ENCODE peak calls at places on chromosome 21, in six cellular contexts. U, G, A, J, I and B are unnamed samples.

GRCh38 chr21:34027727-34028461 is 45.5 kb upstream of the MRPS6 start:
- DNase-seq in J (no peak), A (no peak), I (no peak), G (no peak), U (no peak), B (no peak)

GRCh38 chr21:42039470-42039901 is 29.3 kb upstream of the ZBTB21 start:
- DNase-seq in I (no peak), G (no peak), A (peak; percentile 53), U (no peak), J (no peak), B (no peak)

GRCh38 chr21:28867401-28867800 is 125.3 kb downstream of the LTN1 start:
- DNase-seq in U (no peak), J (no peak), A (no peak), G (no peak), I (no peak), B (no peak)

GRCh38 chr21:45379901-45380330 is 25.0 kb upstream of the COL18A1 start:
- DNase-seq in U (no peak), A (no peak), I (no peak), J (no peak), G (no peak), B (no peak)

GRCh38 chr21:45072166-45072962 is 2.0 kb upstream of the ADARB1 start:
- DNase-seq in I (no peak), J (peak; percentile 54), G (no peak), A (no peak), U (no peak), B (no peak)

GRCh38 chr21:33046455-33046854 is 20.7 kb downstream of the OLIG2 start:
- DNase-seq in I (no peak), J (peak; percentile 51), G (no peak), U (no peak), A (no peak), B (no peak)

GRCh38 chr21:37367758-37368535 is 1.4 kb downstream of the DYRK1A start:
- DNase-seq in A (peak; percentile 36), J (peak; percentile 55), U (no peak), I (peak; percentile 21), G (peak; percentile 21), B (no peak)

GRCh38 chr21:42652527-42653491 is 612 bp upstream of the PDE9A start:
- DNase-seq in G (no peak), J (peak; percentile 89), I (no peak), U (peak; percentile 11), A (peak; percentile 58), B (peak; percentile 57)

GRCh38 chr21:29825936-29826335 is 113.9 kb downstream of the GRIK1 start:
- DNase-seq in U (no peak), G (no peak), I (no peak), J (no peak), A (no peak), B (no peak)

GRCh38 chr21:22200378-22201092 is 1202.3 kb downstream of the NCAM2 start:
- DNase-seq in A (no peak), G (no peak), J (no peak), U (no peak), I (no peak), B (peak; percentile 90)

GRCh38 chr21:20811702-20812101 is 186.5 kb upstream of the NCAM2 start:
- DNase-seq in J (no peak), U (no peak), A (no peak), G (no peak), I (no peak), B (no peak)

GRCh38 chr21:43600642-43601397 is 58.5 kb downstream of the HSF2BP start:
- DNase-seq in G (no peak), U (no peak), A (no peak), J (no peak), I (no peak), B (no peak)

GRCh38 chr21:38908537-38908936 is 102.8 kb downstream of the ETS2 start:
- DNase-seq in I (no peak), A (no peak), U (no peak), G (no peak), J (no peak), B (no peak)

GRCh38 chr21:46095814-46096595 is 1.9 kb upstream of the COL6A2 start:
- DNase-seq in A (no peak), I (no peak), U (no peak), J (peak; percentile 29), G (no peak), B (no peak)

GRCh38 chr21:45325206-45326168 is 37.8 kb upstream of the POFUT2 start:
- DNase-seq in G (no peak), I (no peak), U (no peak), J (peak; percentile 69), A (no peak), B (no peak)

GRCh38 chr21:38440746-38441145 is 57.5 kb downstream of the ERG start:
- DNase-seq in U (no peak), J (peak; percentile 37), I (no peak), A (no peak), G (no peak), B (no peak)

GRCh38 chr21:43871487-43871886 is 6.5 kb downstream of the AGPAT3 start:
- DNase-seq in U (no peak), J (no peak), I (no peak), A (no peak), G (no peak), B (no peak)

GRCh38 chr21:46203203-46203600 is 18.9 kb upstream of the SPATC1L start:
- DNase-seq in A (no peak), I (no peak), J (no peak), G (no peak), U (no peak), B (no peak)

GRCh38 chr21:23887709-23888303 is 1719.5 kb downstream of the MRPL39 start:
- DNase-seq in A (no peak), U (peak; percentile 35), G (peak; percentile 6), I (no peak), J (no peak), B (no peak)

GRCh38 chr21:43768868-43769167 is 7.3 kb downstream of the CSTB start:
- DNase-seq in U (no peak), I (no peak), A (no peak), G (no peak), J (peak; percentile 60), B (no peak)

GRCh38 chr21:27704567-27705166 is 737.8 kb upstream of the ADAMTS5 start:
- DNase-seq in A (no peak), I (no peak), J (no peak), G (no peak), U (no peak), B (no peak)

GRCh38 chr21:31911138-31911907 is 38.5 kb downstream of the HUNK start:
- DNase-seq in J (no peak), G (no peak), A (no peak), U (no peak), I (no peak), B (no peak)

GRCh38 chr21:44969965-44970755 is 30.3 kb downstream of the SLX9 start:
- DNase-seq in J (no peak), U (no peak), I (no peak), G (no peak), A (no peak), B (no peak)

GRCh38 chr21:35394634-35395369 is 345.7 kb upstream of the RUNX1 start:
- DNase-seq in I (no peak), U (no peak), G (no peak), A (no peak), J (no peak), B (no peak)

GRCh38 chr21:40466893-40467483 is 380.0 kb downstream of the DSCAM start:
- DNase-seq in G (no peak), I (no peak), J (peak; percentile 16), U (peak; percentile 33), A (no peak), B (peak; percentile 3)

GRCh38 chr21:37903396-37903795 is 12.9 kb downstream of the KCNJ6 start:
- DNase-seq in I (no peak), U (no peak), A (no peak), J (no peak), G (no peak), B (no peak)

GRCh38 chr21:31656199-31657095 is 3.0 kb upstream of the SOD1 start:
- DNase-seq in U (no peak), I (peak; percentile 29), J (no peak), A (no peak), G (no peak), B (no peak)

GRCh38 chr21:33261635-33262034 is 4.5 kb upstream of the IL10RB start:
- DNase-seq in J (no peak), U (no peak), G (no peak), A (no peak), I (no peak), B (no peak)

GRCh38 chr21:15793109-15793508 is 63.3 kb downstream of the USP25 start:
- DNase-seq in I (no peak), G (no peak), J (no peak), A (no peak), U (no peak), B (no peak)

GRCh38 chr21:41630917-41631316 is 123.0 kb upstream of the TMPRSS2 start:
- DNase-seq in G (no peak), J (no peak), I (no peak), U (no peak), A (no peak), B (no peak)

GRCh38 chr21:42298657-42299056 is 16.6 kb downstream of the TFF3 start:
- DNase-seq in A (no peak), I (no peak), G (no peak), J (no peak), U (no peak), B (no peak)

GRCh38 chr21:43608225-43608624 is 51.1 kb downstream of the HSF2BP start:
- DNase-seq in G (no peak), A (no peak), J (no peak), I (no peak), U (no peak), B (no peak)